ENCODE peak calls at places on chromosomes 1 and 21, in eight cellular contexts. V is BJ, Q is SK-N-SH, B is fibroblast of the aortic adventitia, U is Caco-2, T is endothelial cell, L is HCT116, N is thyroid gland. R is an unnamed sample.
A peak's percentile ranks its signal among the peaks of the same experiment; 100 is the strongest.

GRCh38 chr1:228555074-228555989 is 68.2 kb downstream of the RNF187 start:
- DNase-seq in V (no peak), U (peak; percentile 37), T (no peak), L (no peak), N (no peak), Q (peak; percentile 27), B (no peak), R (no peak)

GRCh38 chr1:95733671-95734070 is 499.7 kb downstream of the RWDD3 start:
- DNase-seq in L (no peak), Q (no peak), V (no peak), U (no peak), T (no peak), B (no peak), N (no peak), R (no peak)

GRCh38 chr1:52756020-52756419 is 29.8 kb downstream of the ZYG11B start:
- DNase-seq in B (no peak), T (no peak), L (no peak), N (no peak), V (no peak), Q (no peak), U (no peak), R (no peak)

GRCh38 chr1:94490556-94490955 is 51.0 kb downstream of the F3 start:
- DNase-seq in B (no peak), U (no peak), L (no peak), T (no peak), V (no peak), N (no peak), Q (no peak), R (no peak)

GRCh38 chr21:42262826-42263225 is 43.9 kb downstream of the ABCG1 start:
- DNase-seq in N (peak; percentile 33), T (peak; percentile 59), L (no peak), Q (peak; percentile 45), B (peak; percentile 4), V (no peak), U (peak; percentile 39), R (no peak)

GRCh38 chr1:60970081-60970509 is 112.3 kb upstream of the NFIA start:
- DNase-seq in L (no peak), U (no peak), V (no peak), T (no peak), B (peak; percentile 61), N (peak; percentile 42), Q (peak; percentile 50), R (no peak)

GRCh38 chr21:33386222-33386784 is 16.9 kb upstream of the IFNGR2 start:
- DNase-seq in U (no peak), N (no peak), L (no peak), Q (no peak), T (peak; percentile 25), V (no peak), B (no peak), R (no peak)

GRCh38 chr1:34379911-34380310 is 203.2 kb downstream of the C1orf94 start:
- DNase-seq in N (no peak), U (no peak), Q (no peak), B (no peak), V (no peak), T (no peak), L (no peak), R (no peak)

GRCh38 chr21:42556476-42556875 is 42.8 kb downstream of the SLC37A1 start:
- DNase-seq in N (no peak), B (no peak), L (no peak), U (no peak), Q (no peak), V (no peak), T (no peak), R (no peak)

GRCh38 chr1:226829105-226829504 is 41.3 kb upstream of the PSEN2 start:
- DNase-seq in N (no peak), V (no peak), T (no peak), B (no peak), Q (no peak), L (no peak), U (no peak), R (no peak)

GRCh38 chr1:1550591-1551432 is 10.4 kb upstream of the TMEM240 start:
- DNase-seq in N (no peak), U (peak; percentile 37), Q (peak; percentile 62), B (peak; percentile 64), L (no peak), V (no peak), T (no peak), R (no peak)

GRCh38 chr1:156401175-156401574 is 32.2 kb downstream of the RHBG start:
- DNase-seq in U (no peak), B (no peak), Q (no peak), T (no peak), L (no peak), V (no peak), N (no peak), R (no peak)

GRCh38 chr1:19309123-19309813 is 2.7 kb downstream of the AKR7A2 start:
- DNase-seq in B (peak; percentile 62), L (no peak), Q (no peak), N (no peak), V (no peak), T (no peak), U (no peak), R (no peak)

DNA sequence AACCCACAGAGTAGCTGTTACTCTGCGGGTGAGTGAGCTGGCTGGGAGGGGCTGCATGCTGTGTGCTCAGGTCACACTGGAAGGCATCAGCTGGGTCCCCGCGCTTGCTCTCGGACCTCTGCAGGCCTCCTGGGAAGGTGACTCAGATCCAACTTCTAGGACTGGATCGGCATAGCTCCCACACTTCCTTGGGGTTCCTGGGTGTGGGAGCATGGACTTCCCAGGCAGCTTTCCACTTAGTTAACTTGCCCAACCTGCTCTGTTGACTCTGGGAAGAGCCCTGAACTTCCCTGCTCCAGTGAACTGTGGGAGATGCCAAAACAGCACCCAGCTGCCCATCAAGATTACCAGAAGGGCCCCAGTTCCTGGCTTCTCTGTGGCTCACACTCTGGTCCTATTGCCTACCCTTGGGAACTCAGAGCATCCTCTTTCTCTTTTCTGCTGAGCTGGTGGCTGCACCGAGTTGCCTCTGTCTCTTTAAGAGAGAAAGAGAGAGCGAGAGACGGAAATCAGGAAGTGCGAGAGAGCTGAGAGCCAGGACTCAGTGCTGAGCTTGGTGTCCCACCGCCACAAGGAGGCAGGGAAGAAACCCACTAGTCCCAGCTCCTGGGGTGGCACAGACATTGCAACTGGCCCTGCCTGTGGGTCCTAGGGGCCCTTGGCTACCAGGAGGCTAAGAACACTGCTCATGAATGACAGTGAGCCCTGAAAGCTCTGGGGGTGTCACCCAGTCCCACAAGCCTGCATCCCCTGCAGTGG is at the start of gene IKBKE:
- DNase-seq in V (no peak), L (peak; percentile 23), T (peak; percentile 38), Q (no peak), U (peak; percentile 61), N (peak; percentile 67), B (peak; percentile 76), R (no peak)
- TF ChIP-seq CTCF in V (peak; percentile 50), L (peak; percentile 26), T (no peak), Q (peak; percentile 36), U (peak; percentile 29), N (peak; percentile 20), B (peak; percentile 56), R (peak; percentile 25)

DNA sequence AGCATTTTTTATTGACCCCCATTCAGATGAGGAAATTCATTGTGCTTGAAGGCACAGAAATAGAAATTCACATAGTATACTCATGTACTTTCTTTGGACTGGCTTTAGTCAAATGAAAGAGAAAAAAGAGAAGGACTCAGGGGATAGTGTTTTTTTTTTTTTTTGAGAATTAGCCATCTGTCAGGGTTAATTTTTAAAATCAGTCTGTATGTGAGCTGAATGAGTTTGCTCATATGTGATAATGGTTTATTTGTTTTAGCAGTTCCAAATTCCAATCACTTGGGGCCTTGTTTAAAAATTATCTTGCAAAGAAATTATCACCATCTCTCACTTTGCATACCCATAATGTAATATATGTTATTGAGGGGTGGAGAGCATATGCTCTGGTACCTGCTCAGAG is 19.4 kb downstream of the GNAI3 start:
- DNase-seq in L (no peak), Q (no peak), T (no peak), U (no peak), B (no peak), N (no peak), V (no peak), R (no peak)
- TF ChIP-seq CTCF in L (no peak), Q (no peak), T (no peak), U (no peak), B (no peak), N (no peak), V (no peak), R (no peak)

GRCh38 chr21:17903929-17904639 is 84.9 kb upstream of the C21orf91 start:
- DNase-seq in V (no peak), T (no peak), B (peak; percentile 37), U (no peak), N (no peak), Q (no peak), L (no peak), R (no peak)

GRCh38 chr21:17903029-17903806 is 84.1 kb upstream of the C21orf91 start:
- DNase-seq in Q (peak; percentile 44), T (no peak), N (no peak), U (no peak), B (peak; percentile 62), V (no peak), L (no peak), R (no peak)

GRCh38 chr21:17900990-17901385 is 81.8 kb upstream of the C21orf91 start:
- DNase-seq in V (no peak), T (no peak), L (no peak), B (no peak), U (no peak), N (no peak), Q (no peak), R (no peak)

GRCh38 chr21:17901458-17902092 is 82.4 kb upstream of the C21orf91 start:
- DNase-seq in T (no peak), L (no peak), Q (no peak), U (no peak), N (no peak), V (no peak), B (peak; percentile 11), R (no peak)

GRCh38 chr21:17900281-17900989 is 81.3 kb upstream of the C21orf91 start:
- DNase-seq in B (no peak), V (no peak), Q (no peak), L (no peak), T (no peak), U (no peak), N (no peak), R (no peak)
- TF ChIP-seq CTCF in B (no peak), V (no peak), Q (no peak), L (peak; percentile 27), T (no peak), U (no peak), N (no peak), R (no peak)

DNA sequence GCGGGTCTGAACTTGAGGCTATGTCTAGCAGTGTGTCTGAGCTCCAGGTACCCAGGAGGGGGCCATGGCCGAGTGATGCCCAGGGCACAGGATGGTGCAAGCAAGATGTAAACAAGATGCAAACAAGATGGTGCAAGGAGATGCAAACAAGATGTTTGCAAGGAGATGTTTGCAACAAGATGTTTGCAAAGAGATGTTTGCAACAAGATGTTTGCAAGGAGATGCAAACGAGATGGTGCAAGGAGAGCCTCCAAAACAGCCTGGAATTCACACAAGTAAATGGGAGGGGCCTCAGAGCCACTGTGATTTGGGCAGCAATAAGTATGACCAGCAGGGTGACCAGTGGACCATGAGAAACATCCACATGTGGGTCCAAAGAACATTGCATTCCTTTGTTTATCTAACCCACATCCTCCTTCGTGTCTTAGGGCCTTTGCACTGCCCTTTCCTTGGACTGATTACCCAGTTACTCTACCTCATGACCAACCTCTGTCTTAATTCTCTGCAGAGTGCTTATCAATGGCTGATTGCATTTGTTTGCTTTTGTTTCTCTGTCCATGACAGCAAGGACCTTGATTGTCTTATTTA is 162.9 kb downstream of the PLPP3 start:
- DNase-seq in U (peak; percentile 25), B (no peak), Q (no peak), N (no peak), T (no peak), V (no peak), L (no peak), R (no peak)
- TF ChIP-seq CTCF in U (peak; percentile 13), B (no peak), Q (no peak), N (no peak), T (no peak), V (no peak), L (peak; percentile 32), R (no peak)